ENCODE peak calls at places on chromosomes 4 and X, in four cellular contexts. E is foreskin fibroblast, K is fibroblast of lung, W is heart right ventricle. X is an unnamed sample.

GRCh38 chr4:6727081-6727942 is 11.3 kb downstream of the BLOC1S4 start:
- DNase-seq in E (peak; percentile 41), W (no peak), K (no peak), X (no peak)

GRCh38 chr4:159283697-159284492 is 181.0 kb downstream of the RAPGEF2 start:
- DNase-seq in E (peak; percentile 68), W (no peak), K (peak; percentile 75), X (peak; percentile 80)

GRCh38 chrX:96372313-96373046 is 312.2 kb upstream of the DIAPH2 start:
- DNase-seq in E (peak; percentile 34), W (no peak), K (peak; percentile 79), X (no peak)

GRCh38 chrX:123860983-123861382 is 1.1 kb downstream of the XIAP start:
- DNase-seq in K (peak; percentile 46), W (no peak), E (no peak), X (no peak)

GRCh38 chr4:1511441-1512041 is 105.3 kb upstream of the NKX1-1 start:
- DNase-seq in E (no peak), W (no peak), K (peak; percentile 67), X (no peak)

GRCh38 chr4:20252656-20253271 is 1.1 kb downstream of the SLIT2 start:
- DNase-seq in W (peak; percentile 11), E (peak; percentile 49), K (peak; percentile 54), X (no peak)

GRCh38 chrX:150094375-150094774 is 156.1 kb upstream of the EOLA2 start:
- DNase-seq in K (no peak), E (no peak), W (no peak), X (no peak)

GRCh38 chr4:10691651-10692050 is 7.1 kb upstream of the CLNK start:
- DNase-seq in K (no peak), E (no peak), W (no peak), X (no peak)

GRCh38 chr4:65344278-65344825 is 325.9 kb downstream of the EPHA5 start:
- DNase-seq in W (no peak), K (no peak), E (no peak), X (no peak)

GRCh38 chrX:136055651-136056221 is 70.5 kb downstream of the SLC9A6 start:
- DNase-seq in K (peak; percentile 94), E (peak; percentile 78), W (peak; percentile 25), X (no peak)

GRCh38 chrX:79365591-79365990 is 1.5 kb downstream of the ITM2A start:
- DNase-seq in E (no peak), K (no peak), W (no peak), X (no peak)
- H3K4me3 ChIP-seq in E (no peak overlapping the region), K (no peak overlapping the region), W (peak overlapping the region; percentile 60), X (no peak overlapping the region)

GRCh38 chr4:141724646-141725045 is 88.3 kb downstream of the IL15 start:
- DNase-seq in W (no peak), E (no peak), K (no peak), X (no peak)
- TF ChIP-seq CTCF in W (no peak), E (no peak), K (no peak), X (no peak)

GRCh38 chr4:174828845-174829701 is at the start of gene GLRA3:
- DNase-seq in K (peak; percentile 25), W (no peak), E (no peak), X (peak; percentile 23)

GRCh38 chr4:174835536-174835935 is 6.5 kb upstream of the GLRA3 start:
- DNase-seq in E (no peak), W (no peak), K (no peak), X (no peak)

DNA sequence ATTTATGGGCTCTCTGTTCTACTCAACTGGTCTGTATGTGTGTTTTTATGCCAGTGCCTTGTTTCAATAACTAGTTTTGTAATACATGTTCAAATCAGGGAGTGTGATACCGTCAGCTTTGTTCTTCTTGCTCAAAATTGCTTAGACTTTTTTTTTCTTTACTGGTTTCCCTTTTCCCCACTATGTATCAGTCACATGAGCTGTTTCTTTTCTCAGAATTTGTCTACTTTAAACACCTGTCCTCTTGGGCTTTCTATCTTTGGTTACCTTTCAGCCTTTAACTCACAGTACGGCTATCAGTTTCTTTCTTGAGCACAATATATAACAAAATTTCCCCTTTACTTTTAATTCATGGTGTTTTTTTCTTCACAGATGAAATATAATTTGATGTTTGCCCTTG is 5.4 kb upstream of the GLRA3 start:
- DNase-seq in E (no peak), K (no peak), W (no peak), X (no peak)
- H3K4me3 ChIP-seq in E (no peak overlapping the region), K (no peak overlapping the region), W (no peak overlapping the region), X (no peak overlapping the region)

DNA sequence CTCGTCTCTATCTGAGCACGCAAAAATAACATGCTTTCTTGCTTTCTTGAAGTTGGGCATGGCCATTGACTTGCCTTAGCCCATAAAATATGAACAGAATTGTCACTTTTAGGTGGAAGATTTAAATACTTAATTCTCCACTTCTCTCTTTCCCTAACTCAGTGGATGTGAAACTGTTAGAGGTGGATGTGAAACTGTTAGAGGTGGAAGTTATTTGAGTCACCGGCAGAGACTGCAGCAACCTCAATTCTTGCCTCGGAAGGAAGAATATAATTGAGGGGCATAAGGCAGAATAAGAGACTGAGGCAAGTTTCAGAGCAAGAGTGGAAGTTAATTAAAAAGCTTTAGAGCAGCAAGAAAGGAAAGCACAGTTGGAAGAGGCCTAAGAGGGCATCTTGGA is 2.8 kb upstream of the PARM1 start:
- DNase-seq in K (no peak), E (no peak), W (no peak), X (no peak)
- TF ChIP-seq CTCF in K (no peak), E (no peak), W (no peak), X (no peak)

DNA sequence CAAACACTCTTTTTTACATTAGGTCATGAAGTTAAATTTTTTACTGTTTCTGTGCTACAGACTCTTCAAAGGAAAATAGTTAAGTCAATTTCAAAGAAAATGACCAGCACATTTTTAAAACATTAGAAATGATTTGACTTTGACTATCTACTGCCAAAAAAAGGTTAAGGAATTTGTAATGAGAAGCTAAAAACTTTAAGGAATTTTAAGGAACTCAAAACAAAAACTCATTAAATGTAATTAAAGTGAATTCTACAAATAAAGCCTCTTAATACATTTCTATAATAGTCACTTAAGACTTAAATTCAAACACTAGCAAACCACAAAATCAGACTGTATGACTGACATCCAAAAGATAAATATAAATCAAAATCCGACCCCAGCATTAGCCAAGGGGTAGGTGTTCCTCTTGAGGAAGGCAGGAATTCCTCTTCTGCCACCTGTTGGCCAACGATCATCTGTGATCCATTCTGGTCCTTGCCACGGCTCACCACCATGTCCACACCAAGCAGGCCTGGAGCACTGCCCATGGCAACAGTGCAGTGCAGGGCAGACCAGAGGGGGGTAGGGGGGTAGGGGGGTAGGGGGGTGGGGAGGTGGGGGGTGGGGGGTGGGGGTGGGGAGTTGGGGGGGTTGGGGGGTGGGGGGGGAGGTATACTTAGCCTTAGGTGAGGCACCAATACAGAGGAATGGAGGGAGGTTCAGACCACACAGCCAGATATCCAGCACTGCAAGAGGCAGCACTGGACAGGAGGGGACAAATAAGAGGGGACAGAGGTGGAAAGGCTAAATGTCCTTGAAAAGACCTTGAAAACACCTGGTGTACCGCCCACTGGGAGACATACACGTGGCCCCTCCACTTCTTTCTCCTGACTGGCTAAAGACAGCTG is 287.4 kb downstream of the CHIC1 start:
- DNase-seq in E (no peak), W (no peak), K (peak; percentile 9), X (no peak)
- H3K4me3 ChIP-seq in E (no peak overlapping the region), W (no peak overlapping the region), K (no peak overlapping the region), X (peak overlapping the region; percentile 60)

GRCh38 chr4:4376074-4376473 is 10.8 kb upstream of the NSG1 start:
- DNase-seq in K (no peak), W (no peak), E (no peak), X (no peak)
- TF ChIP-seq CTCF in K (no peak), W (no peak), E (no peak), X (no peak)

GRCh38 chr4:123351713-123352112 is 44.9 kb upstream of the SPRY1 start:
- DNase-seq in K (no peak), W (no peak), E (no peak), X (no peak)
- H3K4me3 ChIP-seq in K (no peak overlapping the region), W (no peak overlapping the region), E (no peak overlapping the region), X (no peak overlapping the region)

DNA sequence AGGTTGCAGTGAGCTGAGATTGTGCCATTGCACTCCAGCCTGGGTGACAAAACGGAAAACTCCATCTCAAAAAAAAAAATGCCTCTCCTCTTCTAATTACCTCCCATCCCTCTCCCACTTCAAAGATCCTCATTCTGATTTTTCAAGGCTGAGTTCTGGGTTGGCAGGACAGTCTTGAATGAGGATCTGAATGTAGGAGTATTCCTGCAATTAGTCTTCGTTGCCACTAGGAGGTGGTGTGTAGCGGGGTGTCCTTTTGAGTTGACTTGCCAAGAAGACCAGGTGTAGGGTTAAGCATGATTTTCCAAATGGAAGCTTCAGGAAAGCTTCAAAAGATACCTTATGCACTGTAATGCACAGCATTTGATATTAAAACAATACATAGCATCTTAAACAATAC is 169.9 kb downstream of the ASMT start:
- DNase-seq in K (no peak), E (no peak), W (no peak), X (no peak)
- TF ChIP-seq CTCF in K (no peak), E (no peak), W (peak; percentile 16), X (no peak)

GRCh38 chr4:168480991-168481588 is 798 bp upstream of the DDX60L start:
- DNase-seq in W (peak; percentile 14), K (peak; percentile 72), E (peak; percentile 74), X (no peak)
- H3K4me3 ChIP-seq in W (peak overlapping the region; percentile 82), K (peak overlapping the region; percentile 78), E (peak overlapping the region; percentile 70), X (peak overlapping the region; percentile 64)

X was measured in kidney epithelial cell.